ENCODE peak calls at places on chromosomes 16 and 17, in five cellular contexts. G, U, V, D and S are unnamed samples.

GRCh38 chr16:49528035-49528434 is 154.4 kb downstream of the C16orf78 start:
- DNase-seq in D (no peak), G (peak; percentile 18), U (no peak), V (no peak), S (no peak)

GRCh38 chr17:28350271-28350670 is 7.1 kb downstream of the POLDIP2 start:
- DNase-seq in D (no peak), G (no peak), U (no peak), V (no peak), S (no peak)

GRCh38 chr17:22278302-22279275 is 586.3 kb downstream of the KCNJ18 start:
- DNase-seq in D (peak; percentile 5), U (no peak), V (no peak), G (no peak), S (no peak)

GRCh38 chr17:78528541-78528940 is 48.7 kb downstream of the DNAH17 start:
- DNase-seq in G (peak; percentile 11), V (no peak), D (no peak), U (no peak), S (no peak)

GRCh38 chr17:79997004-79997673 is 38.5 kb downstream of the TBC1D16 start:
- DNase-seq in U (no peak), V (no peak), G (no peak), D (no peak), S (no peak)

GRCh38 chr16:11743308-11744074 is 834 bp upstream of the TXNDC11 start:
- DNase-seq in U (peak; percentile 39), D (peak; percentile 72), G (no peak), V (no peak), S (no peak)

GRCh38 chr17:17741346-17742023 is 60.2 kb downstream of the RAI1 start:
- DNase-seq in V (peak; percentile 82), G (no peak), D (no peak), U (no peak), S (peak; percentile 88)

GRCh38 chr16:72992142-72992601 is 55.8 kb downstream of the ZFHX3 start:
- DNase-seq in D (no peak), U (no peak), G (peak; percentile 91), V (no peak), S (no peak)

GRCh38 chr16:19522369-19523159 is 666 bp upstream of the GDE1 start:
- DNase-seq in G (no peak), V (no peak), U (no peak), D (no peak), S (no peak)

GRCh38 chr17:81701288-81702071 is 1.7 kb upstream of the MRPL12 start:
- DNase-seq in D (no peak), V (no peak), G (no peak), U (no peak), S (no peak)

GRCh38 chr16:79658301-79659001 is 57.9 kb upstream of the MAF start:
- DNase-seq in D (peak; percentile 86), U (no peak), G (no peak), V (peak; percentile 26), S (no peak)

GRCh38 chr16:50675686-50676610 is 5.2 kb downstream of the SNX20 start:
- DNase-seq in V (no peak), G (no peak), D (no peak), U (no peak), S (no peak)

GRCh38 chr16:81263470-81264200 is 25.1 kb downstream of the BCO1 start:
- DNase-seq in G (no peak), U (no peak), V (no peak), D (peak; percentile 37), S (no peak)

GRCh38 chr16:85019659-85020245 is 7.8 kb upstream of the KIAA0513 start:
- DNase-seq in G (no peak), D (no peak), U (peak; percentile 70), V (no peak), S (no peak)

GRCh38 chr17:55926276-55926995 is 175.6 kb downstream of the PCTP start:
- DNase-seq in V (no peak), D (no peak), U (no peak), G (no peak), S (no peak)

GRCh38 chr17:66893382-66893781 is 58.5 kb downstream of the CACNG5 start:
- DNase-seq in G (no peak), D (no peak), V (no peak), U (no peak), S (no peak)

GRCh38 chr17:77364941-77365583 is 224.3 kb downstream of the SEC14L1 start:
- DNase-seq in U (no peak), D (no peak), G (no peak), V (no peak), S (no peak)

GRCh38 chr17:45101883-45102811 is 30.2 kb downstream of the PLCD3 start:
- DNase-seq in V (no peak), G (no peak), U (no peak), D (peak; percentile 64), S (no peak)

GRCh38 chr16:31093132-31093703 is 1.4 kb downstream of the VKORC1 start:
- DNase-seq in G (peak; percentile 10), U (no peak), V (no peak), D (peak; percentile 24), S (peak; percentile 76)

GRCh38 chr16:621526-622105 is 9.2 kb upstream of the WFIKKN1 start:
- DNase-seq in D (no peak), G (no peak), U (no peak), V (peak; percentile 79), S (no peak)

GRCh38 chr16:25005445-25006306 is 9.5 kb downstream of the ARHGAP17 start:
- DNase-seq in D (no peak), G (no peak), U (no peak), V (no peak), S (no peak)

GRCh38 chr16:28865289-28865688 is 1.6 kb downstream of the SH2B1 start:
- DNase-seq in G (no peak), D (no peak), V (no peak), U (no peak), S (no peak)

GRCh38 chr16:28863929-28864886 is 565 bp downstream of the SH2B1 start:
- DNase-seq in G (peak; percentile 47), V (peak; percentile 23), U (no peak), D (peak; percentile 63), S (no peak)

GRCh38 chr16:28859326-28859725 is 4.3 kb upstream of the SH2B1 start:
- DNase-seq in G (no peak), V (no peak), U (no peak), D (no peak), S (no peak)
- H3K27me3 ChIP-seq in G (no peaks in the 10 kb centered on the region), V (no peaks in the 10 kb centered on the region), U (no peaks in the 10 kb centered on the region), D (no peaks in the 10 kb centered on the region), S (no peaks in the 10 kb centered on the region)

GRCh38 chr16:2047330-2048115 is at the start of the genes NTHL1 and TSC2:
- DNase-seq in V (peak; percentile 99), G (peak; percentile 97), D (peak; percentile 97), U (peak; percentile 96), S (peak; percentile 97)
- TF ChIP-seq CTCF in V (peak; percentile 87), G (peak; percentile 25), D (peak; percentile 17), U (peak; percentile 74), S (no peak)

GRCh38 chr16:86294535-86294934 is 215.8 kb upstream of the FOXF1 start:
- DNase-seq in U (no peak), V (no peak), D (no peak), G (no peak), S (no peak)
- H3K27me3 ChIP-seq in U (no peaks in the 10 kb centered on the region), V (peaks cover 93% of the 10 kb centered on the region), D (peaks cover 26% of the 10 kb centered on the region), G (peaks cover 28% of the 10 kb centered on the region), S (no peaks in the 10 kb centered on the region)

GRCh38 chr17:58329808-58330543 is 1.4 kb upstream of the TSPOAP1 start:
- DNase-seq in V (no peak), U (no peak), G (no peak), D (no peak), S (no peak)

GRCh38 chr17:58327363-58328194 is 1.0 kb downstream of the TSPOAP1 start:
- DNase-seq in V (peak; percentile 30), G (no peak), U (no peak), D (no peak), S (no peak)

GRCh38 chr17:58328195-58329034 is at the start of gene TSPOAP1:
- DNase-seq in D (no peak), G (no peak), V (peak; percentile 79), U (no peak), S (no peak)

GRCh38 chr17:58330544-58330996 is 2.0 kb upstream of the TSPOAP1 start:
- DNase-seq in U (no peak), G (no peak), D (no peak), V (no peak), S (no peak)

DNA sequence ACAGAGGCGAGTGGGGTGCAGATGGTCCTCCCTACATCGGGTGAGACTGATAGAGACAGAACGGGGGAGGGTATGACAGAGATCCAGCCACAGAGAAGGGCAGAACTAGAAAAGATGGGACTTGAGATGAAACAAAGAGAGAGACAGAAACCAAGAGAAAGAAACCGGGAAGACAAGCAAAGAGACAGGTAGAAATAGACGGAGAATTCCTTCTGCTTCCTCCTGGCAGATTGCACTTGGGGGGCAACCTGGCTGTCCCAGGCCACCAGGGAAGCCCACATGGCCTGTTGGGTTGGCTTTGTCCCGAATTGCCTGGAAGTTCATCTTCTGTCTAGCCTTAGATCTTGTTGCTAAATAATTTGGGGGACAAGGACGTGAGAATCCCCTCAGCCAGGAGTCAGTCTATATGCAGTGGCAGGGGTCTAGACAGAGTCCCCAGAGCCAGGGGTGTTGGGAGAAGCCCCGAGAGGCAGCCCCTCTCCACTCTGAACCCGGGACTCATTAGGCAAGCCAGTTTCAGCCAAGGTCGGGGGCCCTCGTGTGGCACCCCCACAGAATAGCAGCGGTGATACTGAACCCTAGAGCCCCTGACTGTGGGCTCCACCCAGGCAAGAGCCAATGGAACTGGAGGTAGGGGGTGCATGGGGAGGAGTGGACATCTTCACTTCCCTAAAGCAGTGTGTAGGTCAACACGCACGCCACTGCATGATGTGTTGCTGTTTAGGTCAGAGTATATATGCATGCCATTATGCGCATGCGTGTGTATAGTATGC is 626 bp upstream of the TSPOAP1 start:
- DNase-seq in V (peak; percentile 36), D (peak; percentile 44), G (peak; percentile 25), U (no peak), S (peak; percentile 61)
- TF ChIP-seq CTCF in V (peak; percentile 60), D (no peak), G (peak; percentile 36), U (no peak), S (peak; percentile 60)